ENCODE peak calls at places on chromosomes 6 and 20, in ten cellular contexts. Y is esophagus muscularis mucosa; U is astrocyte of the cerebellum; I is GM10248; G is mucosa of descending colon; D is CD8-positive, alpha-beta T cell; K is HFFc6; W is fibroblast of mammary gland; O is NB4; V is heart right ventricle. Z is an unnamed sample.

GRCh38 chr6:81166770-81167169 is 585.7 kb downstream of the TENT5A start:
- DNase-seq in O (no peak), V (no peak), G (peak), I (no peak), W (peak), U (peak), Y (no peak), D (no peak), K (peak), Z (no peak)

GRCh38 chr20:62572980-62573379 is 69.3 kb upstream of the SLCO4A1 start:
- DNase-seq in O (no peak), G (no peak), V (no peak), I (no peak), Y (no peak), W (no peak), K (no peak), D (no peak), U (no peak), Z (no peak)

GRCh38 chr20:21521596-21522478 is 8.0 kb upstream of the NKX2-2 start:
- DNase-seq in D (no peak), V (no peak), G (no peak), O (no peak), I (no peak), K (no peak), U (no peak), W (no peak), Y (no peak), Z (peak)

GRCh38 chr6:3591970-3592369 is 135.1 kb upstream of the SLC22A23 start:
- DNase-seq in W (peak), Y (no peak), K (no peak), I (no peak), V (no peak), D (no peak), O (no peak), G (no peak), U (no peak), Z (no peak)

GRCh38 chr20:33387177-33387576 is 14.1 kb downstream of the CDK5RAP1 start:
- DNase-seq in V (peak), G (no peak), W (peak), U (no peak), O (no peak), K (peak), Y (no peak), D (no peak), I (no peak), Z (no peak)

GRCh38 chr6:134253681-134254080 is 64.2 kb downstream of the SGK1 start:
- DNase-seq in V (no peak), Y (no peak), D (no peak), I (no peak), G (no peak), U (peak), K (peak), W (peak), O (no peak), Z (no peak)

GRCh38 chr6:82576284-82576683 is 212.7 kb downstream of the TPBG start:
- DNase-seq in U (no peak), G (no peak), O (no peak), V (no peak), K (no peak), I (no peak), D (no peak), Y (no peak), W (no peak), Z (no peak)

GRCh38 chr6:45661667-45662066 is 283.9 kb upstream of the SUPT3H start:
- DNase-seq in G (no peak), K (peak), Y (no peak), O (no peak), U (peak), I (no peak), D (no peak), W (peak), V (no peak), Z (no peak)

GRCh38 chr6:35311390-35312075 is 13.9 kb downstream of the DEF6 start:
- DNase-seq in U (no peak), V (no peak), I (no peak), O (peak), D (peak), G (no peak), W (no peak), K (no peak), Y (peak), Z (no peak)

DNA sequence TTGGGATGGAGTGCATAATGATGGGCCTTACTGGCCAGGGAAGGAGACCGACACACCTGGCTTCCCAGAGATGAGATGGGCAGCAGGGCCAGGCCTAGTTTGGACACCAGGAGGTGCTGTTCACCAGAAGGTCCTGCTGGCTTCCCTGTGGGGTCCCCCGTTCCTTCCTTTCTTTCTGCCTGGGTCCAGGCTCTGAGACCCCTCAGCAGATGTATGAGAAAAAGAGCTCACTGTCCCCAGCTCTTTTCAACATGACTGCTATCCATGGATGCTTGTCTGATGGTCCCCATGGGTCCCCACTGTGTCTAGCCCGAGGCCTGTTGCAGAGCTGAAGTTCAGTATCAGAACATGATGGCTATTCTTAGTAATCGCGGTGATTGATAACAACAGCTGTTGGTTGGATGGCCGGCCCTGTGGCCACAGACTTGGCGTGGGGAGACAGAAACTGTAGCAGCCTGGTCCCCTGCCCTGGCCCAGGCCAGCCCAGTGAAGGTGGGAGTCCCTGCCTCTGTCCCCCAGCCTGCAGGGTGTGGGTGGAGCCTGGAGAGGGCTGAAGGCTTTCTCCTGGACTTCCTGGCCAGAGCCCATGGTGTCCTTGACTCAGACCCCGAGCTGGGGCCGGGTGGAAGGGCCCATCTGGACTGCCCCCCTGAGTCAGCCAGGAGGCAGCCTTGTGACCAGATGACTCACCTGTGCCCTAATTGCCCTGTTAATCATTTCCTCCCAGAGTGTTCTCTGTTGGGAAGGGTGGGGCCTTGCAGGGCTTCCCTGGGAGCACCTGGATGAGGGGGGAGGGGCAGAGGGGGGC is 9.9 kb upstream of the BAK1 start:
- DNase-seq in G (peak), K (peak), D (peak), U (peak), V (no peak), I (peak), Y (no peak), O (peak), W (peak), Z (peak)
- TF ChIP-seq CTCF in G (peak), K (peak), D (peak), U (peak), V (peak), I (peak), Y (peak), O (peak), W (peak), Z (peak)

GRCh38 chr6:14317616-14318015 is 200.0 kb downstream of the CD83 start:
- DNase-seq in O (no peak), Y (no peak), V (no peak), K (no peak), I (no peak), D (no peak), W (no peak), G (no peak), U (no peak), Z (no peak)

GRCh38 chr6:14320342-14320741 is 202.8 kb downstream of the CD83 start:
- DNase-seq in G (no peak), U (no peak), V (no peak), W (no peak), K (no peak), O (no peak), Y (no peak), I (no peak), D (no peak), Z (no peak)

GRCh38 chr6:14324042-14324441 is 206.5 kb downstream of the CD83 start:
- DNase-seq in Y (no peak), O (no peak), K (no peak), U (no peak), D (no peak), V (no peak), W (no peak), I (no peak), G (no peak), Z (no peak)

GRCh38 chr6:14322841-14323240 is 205.3 kb downstream of the CD83 start:
- DNase-seq in G (no peak), D (no peak), U (no peak), O (no peak), K (no peak), V (no peak), I (no peak), Y (no peak), W (no peak), Z (no peak)

GRCh38 chr6:14321992-14322772 is 204.6 kb downstream of the CD83 start:
- DNase-seq in O (no peak), K (no peak), Y (no peak), D (no peak), W (no peak), U (no peak), G (peak), I (no peak), V (no peak), Z (no peak)
- TF ChIP-seq CTCF in O (no peak), K (peak), Y (no peak), D (no peak), W (no peak), U (no peak), G (no peak), I (no peak), V (peak), Z (no peak)

DNA sequence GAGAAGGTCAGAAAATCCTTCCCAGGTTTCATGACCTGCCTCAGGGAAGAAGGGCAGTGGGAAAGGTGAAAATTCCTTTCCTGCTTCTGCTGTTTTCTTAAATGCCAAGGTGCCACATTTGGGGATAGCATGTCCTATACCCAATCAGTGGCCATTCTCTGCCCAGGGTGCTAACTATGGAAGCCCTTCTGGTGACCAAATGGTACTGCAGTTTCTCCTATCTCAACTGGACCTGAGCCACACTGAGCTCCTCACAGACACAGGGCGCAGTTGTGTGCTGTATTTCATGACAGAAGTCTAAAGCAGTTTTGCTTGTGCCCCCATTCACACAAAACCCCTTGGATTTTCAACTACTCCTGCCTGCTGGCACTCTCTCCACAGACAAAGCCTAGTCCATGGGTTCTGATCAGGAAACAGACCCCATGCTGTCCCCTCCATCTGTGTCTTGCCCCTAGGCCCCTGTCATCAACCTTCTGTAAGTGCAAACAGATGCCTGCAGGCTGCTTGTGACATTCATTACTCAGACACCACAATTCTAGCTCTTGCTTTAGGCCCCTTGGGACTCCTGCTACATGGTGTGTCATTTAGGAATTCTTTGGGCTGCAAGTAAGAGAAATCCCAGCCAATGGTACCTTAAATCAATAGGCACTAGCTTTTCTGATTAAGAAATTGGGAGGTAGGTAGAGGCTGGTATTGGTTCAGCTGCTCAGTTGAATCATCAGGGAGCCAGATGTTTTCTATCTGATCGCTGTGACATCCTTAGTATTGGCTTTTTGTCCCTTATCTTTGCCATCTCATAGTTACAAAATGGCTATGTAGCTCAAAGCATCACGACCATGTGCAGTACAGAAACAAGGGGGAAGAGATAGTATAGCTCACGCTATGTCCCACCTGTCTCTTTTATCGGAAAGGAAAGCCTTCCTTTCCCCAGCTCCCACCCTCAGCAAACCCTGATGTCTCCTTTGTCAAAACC is 147.8 kb downstream of the CD83 start:
- DNase-seq in U (no peak), O (peak), W (peak), D (no peak), Y (peak), G (no peak), V (no peak), I (no peak), K (no peak), Z (no peak)
- TF ChIP-seq CTCF in U (no peak), O (no peak), W (peak), D (no peak), Y (no peak), G (no peak), V (no peak), I (no peak), K (peak), Z (no peak)

GRCh38 chr20:19901226-19901625 is 115.9 kb upstream of the NAA20 start:
- DNase-seq in K (no peak), W (no peak), U (no peak), I (no peak), Y (no peak), D (no peak), O (no peak), G (no peak), V (no peak), Z (no peak)

GRCh38 chr20:19907326-19908056 is 109.7 kb upstream of the NAA20 start:
- DNase-seq in I (no peak), O (no peak), D (no peak), V (peak), G (no peak), Y (no peak), K (no peak), U (no peak), W (no peak), Z (peak)

GRCh38 chr20:19908586-19908985 is 108.6 kb upstream of the NAA20 start:
- DNase-seq in G (no peak), O (no peak), U (no peak), V (no peak), W (no peak), Y (no peak), I (no peak), D (no peak), K (no peak), Z (no peak)

GRCh38 chr20:19897891-19898290 is 119.3 kb upstream of the NAA20 start:
- DNase-seq in Y (no peak), G (no peak), U (no peak), D (no peak), V (no peak), O (no peak), I (no peak), K (no peak), W (no peak), Z (no peak)

DNA sequence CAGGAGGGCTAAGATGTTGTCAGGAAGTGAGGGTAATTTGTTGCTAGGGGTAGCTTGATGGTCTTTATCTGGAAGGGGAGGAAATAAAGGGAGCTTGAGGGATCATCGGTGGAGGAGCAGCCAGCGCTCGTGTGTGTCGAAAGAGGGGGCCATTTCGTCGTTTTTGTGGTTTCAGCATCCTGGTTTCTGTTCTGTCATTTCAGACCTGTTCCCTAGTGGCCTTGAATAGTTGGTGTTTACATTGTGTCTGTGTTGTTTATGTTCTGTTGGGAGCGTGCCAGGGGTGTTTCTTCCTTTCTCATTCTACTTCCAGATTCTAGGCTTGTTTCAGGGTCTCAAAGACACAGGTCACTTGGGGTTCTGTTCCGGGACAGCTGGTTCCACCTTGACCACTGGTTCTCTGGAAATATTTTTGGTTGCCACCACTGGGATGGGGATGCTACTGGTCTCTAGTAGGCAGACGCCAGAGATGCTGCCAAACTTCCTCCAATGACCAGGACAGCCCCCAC is 113.9 kb upstream of the NAA20 start:
- DNase-seq in G (peak), O (peak), I (peak), D (no peak), V (no peak), Y (no peak), K (no peak), W (peak), U (no peak), Z (peak)
- TF ChIP-seq CTCF in G (no peak), O (peak), I (peak), D (no peak), V (peak), Y (no peak), K (no peak), W (no peak), U (no peak), Z (peak)

DNA sequence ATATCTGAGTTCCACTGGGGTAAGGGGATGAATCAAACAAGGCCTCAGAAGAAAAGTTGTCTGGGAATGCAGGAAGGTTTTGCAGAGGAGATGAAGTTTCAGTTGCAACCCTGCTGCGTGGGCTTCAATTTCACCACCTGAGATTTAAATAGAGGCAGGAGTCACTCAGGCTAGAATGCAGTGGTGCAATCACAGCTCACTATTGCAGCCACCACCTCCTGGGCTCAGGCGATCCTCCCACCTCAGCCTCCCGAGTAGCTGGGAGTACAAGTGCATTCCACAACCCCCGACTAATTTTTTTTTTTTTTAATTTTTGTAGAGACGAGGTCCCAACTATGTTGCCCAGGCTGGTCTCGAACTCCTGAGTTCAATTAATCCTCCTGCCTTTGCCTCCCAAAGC is 1.5 kb upstream of the ZNF165 start:
- DNase-seq in V (no peak), O (peak), W (no peak), G (no peak), I (no peak), D (no peak), K (no peak), U (no peak), Y (no peak), Z (no peak)
- TF ChIP-seq CTCF in V (no peak), O (no peak), W (no peak), G (no peak), I (no peak), D (no peak), K (no peak), U (no peak), Y (no peak), Z (no peak)

GRCh38 chr20:52217689-52218395 is 26.3 kb upstream of the ZFP64 start:
- DNase-seq in I (no peak), Y (peak), G (no peak), V (no peak), W (no peak), D (no peak), K (no peak), O (no peak), U (no peak), Z (no peak)

GRCh38 chr20:52224920-52225319 is 33.3 kb upstream of the ZFP64 start:
- DNase-seq in W (no peak), Y (no peak), U (no peak), O (no peak), D (no peak), K (no peak), V (no peak), I (no peak), G (no peak), Z (no peak)

GRCh38 chr20:52219441-52219840 is 27.9 kb upstream of the ZFP64 start:
- DNase-seq in G (peak), O (peak), I (no peak), U (no peak), K (no peak), Y (peak), V (no peak), W (no peak), D (no peak), Z (no peak)
- TF ChIP-seq CTCF in G (no peak), O (no peak), I (no peak), U (no peak), K (peak), Y (no peak), V (no peak), W (no peak), D (no peak), Z (no peak)

DNA sequence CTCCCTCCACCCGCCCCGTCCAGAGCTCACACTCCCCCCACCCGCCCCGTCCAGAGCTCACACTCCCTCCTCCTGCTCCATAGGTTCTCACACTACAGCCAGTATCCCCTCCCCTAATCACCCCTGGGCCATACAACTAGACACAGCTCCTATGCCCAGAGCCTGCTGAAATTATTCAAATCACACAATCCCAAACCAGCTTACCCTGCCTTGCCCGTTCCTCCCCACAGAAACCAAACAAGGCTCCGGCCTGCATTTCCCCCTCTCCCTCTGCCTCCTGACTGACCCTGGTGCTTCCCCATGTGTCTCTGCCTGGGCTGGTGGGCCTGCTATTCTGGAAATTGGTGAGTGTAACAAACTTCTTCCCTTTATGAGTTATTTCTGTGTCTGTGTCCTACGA is 18.6 kb downstream of the SLC2A4RG start:
- DNase-seq in W (no peak), K (no peak), V (no peak), D (no peak), O (no peak), U (no peak), G (no peak), I (no peak), Y (no peak), Z (no peak)
- TF ChIP-seq CTCF in W (no peak), K (no peak), V (no peak), D (no peak), O (no peak), U (no peak), G (no peak), I (no peak), Y (no peak), Z (no peak)

GRCh38 chr20:34562643-34563042 is 4.1 kb downstream of the MAP1LC3A start:
- DNase-seq in K (no peak), V (no peak), G (no peak), U (no peak), W (peak), Y (no peak), O (peak), D (no peak), I (no peak), Z (no peak)
- TF ChIP-seq CTCF in K (peak), V (peak), G (no peak), U (peak), W (peak), Y (no peak), O (peak), D (no peak), I (peak), Z (peak)

DNA sequence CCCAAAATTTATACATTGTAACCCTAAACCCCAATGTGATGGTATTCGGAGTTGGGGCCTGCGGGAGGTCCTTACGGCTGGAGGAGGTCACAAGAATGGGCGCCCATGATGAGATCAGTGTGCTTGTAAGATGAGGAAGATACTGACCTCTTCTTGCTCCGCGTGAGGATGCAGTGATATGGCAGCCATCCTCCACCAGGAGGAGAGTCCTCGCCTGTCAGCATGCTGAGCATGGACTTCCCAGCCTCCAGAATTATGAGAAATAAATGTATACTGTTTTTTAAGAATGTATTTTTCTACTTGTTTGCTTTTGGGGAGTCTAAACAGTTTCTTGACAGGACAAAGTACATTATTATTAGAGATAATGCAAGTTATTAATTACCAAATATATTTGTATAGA is 8.7 kb upstream of the SYNDIG1 start:
- DNase-seq in D (no peak), W (no peak), O (no peak), K (peak), Y (no peak), I (no peak), G (no peak), V (no peak), U (no peak), Z (no peak)
- TF ChIP-seq CTCF in D (no peak), W (no peak), O (no peak), K (peak), Y (no peak), I (no peak), G (no peak), V (no peak), U (no peak), Z (no peak)

GRCh38 chr6:24257282-24257681 is 100.6 kb downstream of the DCDC2 start:
- DNase-seq in I (no peak), D (no peak), O (no peak), K (no peak), U (no peak), Y (no peak), V (no peak), W (no peak), G (no peak), Z (no peak)
- TF ChIP-seq CTCF in I (no peak), D (no peak), O (no peak), K (no peak), U (no peak), Y (no peak), V (no peak), W (no peak), G (no peak), Z (no peak)